ENCODE peak calls at places on chromosomes 2 and 18, in five cellular contexts. O, C, M, X and G are unnamed samples.
A peak's percentile ranks its signal among the peaks of the same experiment; 100 is the strongest.

GRCh38 chr2:86704482-86704971 is 15.6 kb upstream of the RMND5A start:
- DNase-seq in O (peak; percentile 73), C (peak; percentile 88), M (no peak), X (peak; percentile 39), G (no peak)

GRCh38 chr2:172283476-172283875 is 143.9 kb upstream of the ITGA6 start:
- DNase-seq in O (peak; percentile 20), C (peak; percentile 69), M (no peak), X (peak; percentile 31), G (no peak)

GRCh38 chr2:225002039-225002655 is 40.1 kb downstream of the DOCK10 start:
- DNase-seq in O (peak; percentile 87), C (peak; percentile 48), M (peak; percentile 67), X (no peak), G (peak; percentile 80)

GRCh38 chr2:120650022-120650644 is 85.5 kb upstream of the GLI2 start:
- DNase-seq in O (no peak), C (no peak), M (no peak), X (no peak), G (no peak)

GRCh38 chr2:235046561-235046960 is 94.7 kb downstream of the SH3BP4 start:
- DNase-seq in O (no peak), C (no peak), M (no peak), X (no peak), G (no peak)

GRCh38 chr2:229454934-229455631 is 184.0 kb upstream of the PID1 start:
- DNase-seq in O (peak; percentile 73), C (peak; percentile 99), M (no peak), X (peak; percentile 56), G (no peak)

GRCh38 chr2:96960956-96961350 is 25.4 kb downstream of the FAM178B start:
- DNase-seq in O (no peak), C (no peak), M (no peak), X (no peak), G (no peak)

GRCh38 chr2:113164930-113165585 is 8.7 kb upstream of the PSD4 start:
- DNase-seq in O (no peak), C (no peak), M (no peak), X (no peak), G (no peak)

GRCh38 chr2:24515841-24516240 is 24.8 kb downstream of the NCOA1 start:
- DNase-seq in O (no peak), C (peak; percentile 6), M (no peak), X (no peak), G (peak; percentile 17)

GRCh38 chr2:234678721-234679120 is 181.8 kb upstream of the ARL4C start:
- DNase-seq in O (no peak), C (peak; percentile 99), M (no peak), X (no peak), G (no peak)

GRCh38 chr2:239818531-239819011 is 206.6 kb downstream of the NDUFA10 start:
- DNase-seq in O (no peak), C (no peak), M (no peak), X (no peak), G (no peak)

GRCh38 chr18:2881490-2882195 is 34.8 kb downstream of the EMILIN2 start:
- DNase-seq in O (no peak), C (peak; percentile 80), M (no peak), X (no peak), G (peak; percentile 8)

GRCh38 chr2:236353594-236353942 is 89.4 kb upstream of the ASB18 start:
- DNase-seq in O (no peak), C (no peak), M (no peak), X (no peak), G (no peak)

GRCh38 chr2:192029089-192029488 is 165.6 kb downstream of the TMEFF2 start:
- DNase-seq in O (peak; percentile 11), C (no peak), M (no peak), X (no peak), G (peak; percentile 27)

GRCh38 chr2:238236571-238236970 is 3.3 kb downstream of the HES6 start:
- DNase-seq in O (no peak), C (no peak), M (no peak), X (no peak), G (no peak)

GRCh38 chr2:120908314-120908975 is 172.8 kb downstream of the GLI2 start:
- DNase-seq in O (no peak), C (no peak), M (no peak), X (no peak), G (no peak)

GRCh38 chr18:36953047-36953446 is 124.1 kb downstream of the KIAA1328 start:
- DNase-seq in O (no peak), C (no peak), M (no peak), X (no peak), G (no peak)

GRCh38 chr2:126809357-126809756 is 89.3 kb upstream of the TEX51 start:
- DNase-seq in O (no peak), C (no peak), M (no peak), X (no peak), G (no peak)

GRCh38 chr18:45688834-45689233 is 35.1 kb upstream of the SLC14A1 start:
- DNase-seq in O (no peak), C (no peak), M (no peak), X (no peak), G (peak; percentile 91)

GRCh38 chr2:159462201-159462785 is 154.1 kb downstream of the BAZ2B start:
- DNase-seq in O (no peak), C (no peak), M (no peak), X (no peak), G (no peak)

GRCh38 chr18:400466-400865 is 100.0 kb downstream of the COLEC12 start:
- DNase-seq in O (no peak), C (peak; percentile 76), M (no peak), X (peak; percentile 75), G (no peak)